ENCODE peak calls at places on chromosome 16, in seven cellular contexts. X is heart right ventricle, J is left ventricle myocardium inferior, V is heart left ventricle, O is suprapubic skin, S is tibial nerve, D is cardiac muscle cell. Y is an unnamed sample.

GRCh38 chr16:69351309-69352027 is at the start of gene TMED6:
- DNase-seq in X (no peak), J (no peak), V (no peak), O (no peak), S (no peak), D (no peak), Y (no peak)

GRCh38 chr16:12538667-12539081 is 265.0 kb downstream of the CPPED1 start:
- DNase-seq in X (no peak), J (no peak), V (no peak), O (no peak), S (no peak), D (no peak), Y (no peak)

GRCh38 chr16:28082624-28083023 is 19.1 kb upstream of the GSG1L start:
- DNase-seq in X (no peak), J (no peak), V (no peak), O (no peak), S (peak; percentile 10), D (no peak), Y (no peak)

GRCh38 chr16:15636392-15636873 is 6.5 kb downstream of the MARF1 start:
- DNase-seq in X (no peak), J (no peak), V (no peak), O (no peak), S (no peak), D (no peak), Y (no peak)

GRCh38 chr16:50859628-50860360 is 117.9 kb downstream of the CYLD start:
- DNase-seq in X (no peak), J (no peak), V (no peak), O (no peak), S (no peak), D (no peak), Y (no peak)

GRCh38 chr16:19196871-19197270 is 28.8 kb downstream of the SYT17 start:
- DNase-seq in X (no peak), J (no peak), V (no peak), O (no peak), S (no peak), D (no peak), Y (no peak)

GRCh38 chr16:55908641-55909040 is 33.5 kb upstream of the CES5A start:
- DNase-seq in X (no peak), J (no peak), V (no peak), O (no peak), S (no peak), D (no peak), Y (no peak)

GRCh38 chr16:51641191-51641765 is 490.2 kb upstream of the SALL1 start:
- DNase-seq in X (no peak), J (no peak), V (no peak), O (no peak), S (no peak), D (no peak), Y (no peak)

GRCh38 chr16:58119509-58119845 is 9.7 kb downstream of the CFAP20 start:
- DNase-seq in X (no peak), J (no peak), V (no peak), O (no peak), S (no peak), D (no peak), Y (no peak)

GRCh38 chr16:54862529-54862928 is 68.1 kb upstream of the IRX5 start:
- DNase-seq in X (peak; percentile 33), J (no peak), V (peak; percentile 13), O (no peak), S (no peak), D (peak; percentile 4), Y (no peak)

GRCh38 chr16:49468611-49469322 is 95.2 kb downstream of the C16orf78 start:
- DNase-seq in X (no peak), J (no peak), V (no peak), O (peak; percentile 50), S (no peak), D (no peak), Y (no peak)

GRCh38 chr16:55911616-55912015 is 36.4 kb upstream of the CES5A start:
- DNase-seq in X (no peak), J (no peak), V (no peak), O (no peak), S (no peak), D (no peak), Y (no peak)

GRCh38 chr16:79006206-79006605 is 594.3 kb downstream of the MAF start:
- DNase-seq in X (no peak), J (no peak), V (no peak), O (no peak), S (no peak), D (no peak), Y (no peak)

GRCh38 chr16:85005278-85006069 is 5.9 kb downstream of the ZDHHC7 start:
- DNase-seq in X (no peak), J (no peak), V (no peak), O (no peak), S (peak; percentile 67), D (no peak), Y (peak; percentile 30)

GRCh38 chr16:85008267-85008666 is 3.1 kb downstream of the ZDHHC7 start:
- DNase-seq in X (no peak), J (no peak), V (no peak), O (no peak), S (no peak), D (no peak), Y (no peak)

GRCh38 chr16:85010446-85010930 is 847 bp downstream of the ZDHHC7 start:
- DNase-seq in X (no peak), J (no peak), V (no peak), O (no peak), S (no peak), D (no peak), Y (no peak)

GRCh38 chr16:85006639-85007038 is 4.7 kb downstream of the ZDHHC7 start:
- DNase-seq in X (no peak), J (no peak), V (no peak), O (no peak), S (no peak), D (no peak), Y (peak; percentile 10)

GRCh38 chr16:85007815-85008214 is 3.5 kb downstream of the ZDHHC7 start:
- DNase-seq in X (no peak), J (no peak), V (no peak), O (no peak), S (no peak), D (no peak), Y (peak; percentile 31)
- H3K4me1 ChIP-seq in X (peaks cover 20% of the 10 kb centered on the region), J (peaks cover 91% of the 10 kb centered on the region), V (peaks cover 31% of the 10 kb centered on the region), O (peaks cover 82% of the 10 kb centered on the region), S (peaks cover 44% of the 10 kb centered on the region), D (peaks cover 43% of the 10 kb centered on the region), Y (peaks cover 5% of the 10 kb centered on the region)

GRCh38 chr16:85759136-85759535 is 8.2 kb upstream of the C16orf74 start:
- DNase-seq in X (no peak), J (no peak), V (no peak), O (no peak), S (no peak), D (no peak), Y (no peak)
- H3K27ac ChIP-seq in X (no peak overlapping the region), J (no peak overlapping the region), V (no peak overlapping the region), O (no peak overlapping the region), S (no peak overlapping the region), D (no peak overlapping the region), Y (no peak overlapping the region)

DNA sequence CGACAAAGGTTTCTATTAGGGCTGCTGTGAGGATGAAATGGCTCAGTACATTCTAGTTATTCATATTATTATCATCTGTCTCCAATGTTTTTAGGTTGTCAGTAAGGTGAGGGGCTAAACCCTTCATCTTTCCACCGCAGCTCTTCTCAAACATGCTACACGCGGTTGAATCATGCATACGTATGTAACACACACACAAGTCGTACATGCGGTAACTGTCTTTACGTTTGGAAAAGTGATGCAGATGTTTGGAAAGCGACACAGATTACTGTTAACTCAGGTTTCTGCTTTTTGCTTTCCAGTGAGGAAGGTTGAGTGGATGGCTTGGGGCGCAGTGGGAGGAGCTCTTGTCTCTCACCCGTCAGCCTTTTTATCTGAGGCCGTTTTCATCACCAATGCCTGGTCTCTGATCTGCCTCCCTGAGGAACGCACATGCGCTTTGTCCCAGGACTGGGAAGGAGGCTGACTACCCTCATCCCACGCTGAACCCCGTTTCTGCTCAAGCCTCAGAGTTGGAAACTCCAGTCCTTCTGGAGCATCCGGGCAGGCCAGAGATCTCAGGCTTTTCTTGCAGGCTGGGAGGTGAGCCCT is 3.2 kb upstream of the FOXL1 start:
- DNase-seq in X (no peak), J (no peak), V (no peak), O (no peak), S (no peak), D (peak; percentile 38), Y (no peak)
- H3K27me3 ChIP-seq in X (peaks cover 99% of the 10 kb centered on the region), J (peaks cover 100% of the 10 kb centered on the region), V (peaks cover 94% of the 10 kb centered on the region), O (peaks cover 100% of the 10 kb centered on the region), S (peaks cover 98% of the 10 kb centered on the region), D (peaks cover 61% of the 10 kb centered on the region), Y (no peaks in the 10 kb centered on the region)

DNA sequence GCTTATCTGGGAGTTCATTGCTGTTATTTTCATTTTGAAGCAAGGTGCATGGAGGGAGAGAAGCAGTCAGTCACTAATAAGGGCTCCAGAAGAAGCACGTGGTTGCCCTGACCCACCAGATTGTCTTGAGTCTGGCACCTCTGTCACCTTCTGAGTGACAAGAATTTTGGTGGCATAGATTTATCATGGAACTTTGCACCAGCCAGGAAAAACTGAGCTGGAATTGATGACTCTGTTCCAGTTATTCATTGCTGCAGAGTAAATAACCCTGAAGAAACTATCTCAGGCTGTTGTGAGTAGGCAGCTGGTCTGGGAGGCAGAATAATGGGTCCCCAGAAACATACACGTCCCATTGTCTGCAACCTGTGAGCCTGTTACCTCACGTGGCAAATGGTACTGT is 44.8 kb downstream of the HSD17B2 start:
- DNase-seq in X (no peak), J (no peak), V (no peak), O (no peak), S (no peak), D (no peak), Y (no peak)
- H3K4me1 ChIP-seq in X (no peaks in the 10 kb centered on the region), J (no peaks in the 10 kb centered on the region), V (no peaks in the 10 kb centered on the region), O (peaks cover 2% of the 10 kb centered on the region), S (no peaks in the 10 kb centered on the region), D (no peaks in the 10 kb centered on the region), Y (no peaks in the 10 kb centered on the region)